ENCODE peak calls at places on chromosomes 11 and 22, in five cellular contexts. One of them, this sample, is unnamed.

GRCh38 chr11:69497221-69497787 is 15.8 kb downstream of the LINC01488 start:
- DNase-seq in retinal pigment epithelial cell: peak
- DNase-seq in progenitor cell of endocrine pancreas: peak
- DNase-seq in pancreas: peak
- DNase-seq in testis: peak
- DNase-seq in this sample: no peak

GRCh38 chr11:73019996-73020395 is 122.1 kb downstream of the FCHSD2 start:
- DNase-seq in progenitor cell of endocrine pancreas: no peak
- DNase-seq in testis: no peak
- DNase-seq in retinal pigment epithelial cell: no peak
- DNase-seq in pancreas: no peak
- DNase-seq in this sample: no peak

GRCh38 chr11:130699561-130699960 is 216.7 kb downstream of the SNX19 start:
- DNase-seq in progenitor cell of endocrine pancreas: no peak
- DNase-seq in testis: no peak
- DNase-seq in pancreas: no peak
- DNase-seq in retinal pigment epithelial cell: no peak
- DNase-seq in this sample: no peak

GRCh38 chr11:131254254-131254653 is 116.2 kb upstream of the NTM start:
- DNase-seq in pancreas: no peak
- DNase-seq in progenitor cell of endocrine pancreas: no peak
- DNase-seq in testis: no peak
- DNase-seq in retinal pigment epithelial cell: no peak
- DNase-seq in this sample: no peak

GRCh38 chr11:19379465-19379864 is 138.7 kb upstream of the E2F8 start:
- DNase-seq in pancreas: no peak
- DNase-seq in retinal pigment epithelial cell: no peak
- DNase-seq in progenitor cell of endocrine pancreas: no peak
- DNase-seq in testis: no peak
- DNase-seq in this sample: no peak

GRCh38 chr11:12677131-12677530 is 2.9 kb downstream of the TEAD1 start:
- DNase-seq in progenitor cell of endocrine pancreas: no peak
- DNase-seq in pancreas: no peak
- DNase-seq in testis: no peak
- DNase-seq in retinal pigment epithelial cell: no peak
- DNase-seq in this sample: no peak

GRCh38 chr11:86302092-86302793 is at the start of gene HIKESHI:
- DNase-seq in retinal pigment epithelial cell: peak
- DNase-seq in testis: peak
- DNase-seq in pancreas: peak
- DNase-seq in progenitor cell of endocrine pancreas: peak
- DNase-seq in this sample: peak

GRCh38 chr22:19641254-19641982 is 72.9 kb upstream of the SEPTIN5 start:
- DNase-seq in retinal pigment epithelial cell: no peak
- DNase-seq in testis: peak
- DNase-seq in pancreas: peak
- DNase-seq in progenitor cell of endocrine pancreas: peak
- DNase-seq in this sample: no peak

GRCh38 chr11:80096736-80097135 is 655.9 kb upstream of the TENM4 start:
- DNase-seq in pancreas: no peak
- DNase-seq in progenitor cell of endocrine pancreas: no peak
- DNase-seq in testis: no peak
- DNase-seq in retinal pigment epithelial cell: no peak
- DNase-seq in this sample: no peak

GRCh38 chr11:65215441-65216076 is 33.8 kb downstream of the CAPN1 start:
- DNase-seq in pancreas: peak
- DNase-seq in testis: no peak
- DNase-seq in progenitor cell of endocrine pancreas: no peak
- DNase-seq in retinal pigment epithelial cell: no peak
- DNase-seq in this sample: peak

GRCh38 chr11:48001438-48002021 is 21.2 kb downstream of the PTPRJ start:
- DNase-seq in testis: no peak
- DNase-seq in pancreas: no peak
- DNase-seq in progenitor cell of endocrine pancreas: no peak
- DNase-seq in retinal pigment epithelial cell: no peak
- DNase-seq in this sample: peak

GRCh38 chr11:119999220-119999619 is 138.7 kb downstream of the TRIM29 start:
- DNase-seq in retinal pigment epithelial cell: no peak
- DNase-seq in progenitor cell of endocrine pancreas: no peak
- DNase-seq in testis: no peak
- DNase-seq in pancreas: no peak
- DNase-seq in this sample: no peak

GRCh38 chr11:66085071-66085470 is 15.0 kb downstream of the PACS1 start:
- DNase-seq in progenitor cell of endocrine pancreas: no peak
- DNase-seq in retinal pigment epithelial cell: no peak
- DNase-seq in pancreas: no peak
- DNase-seq in testis: no peak
- DNase-seq in this sample: no peak

GRCh38 chr11:19935507-19935906 is 222.9 kb downstream of the NAV2 start:
- DNase-seq in retinal pigment epithelial cell: peak
- DNase-seq in progenitor cell of endocrine pancreas: no peak
- DNase-seq in pancreas: no peak
- DNase-seq in testis: no peak
- DNase-seq in this sample: no peak

GRCh38 chr22:40668611-40669390 is 10.5 kb upstream of the MCHR1 start:
- DNase-seq in testis: no peak
- DNase-seq in retinal pigment epithelial cell: no peak
- DNase-seq in pancreas: no peak
- DNase-seq in progenitor cell of endocrine pancreas: no peak
- DNase-seq in this sample: peak

GRCh38 chr22:46976130-46976529 is 213.7 kb downstream of the TBC1D22A start:
- DNase-seq in testis: no peak
- DNase-seq in retinal pigment epithelial cell: no peak
- DNase-seq in pancreas: no peak
- DNase-seq in progenitor cell of endocrine pancreas: no peak
- DNase-seq in this sample: no peak

GRCh38 chr11:67438121-67438902 is 830 bp upstream of the PTPRCAP start:
- DNase-seq in progenitor cell of endocrine pancreas: no peak
- DNase-seq in pancreas: peak
- DNase-seq in retinal pigment epithelial cell: no peak
- DNase-seq in testis: no peak
- DNase-seq in this sample: peak

GRCh38 chr11:33742249-33742851 is 6.1 kb upstream of the CD59 start:
- DNase-seq in retinal pigment epithelial cell: no peak
- DNase-seq in progenitor cell of endocrine pancreas: no peak
- DNase-seq in pancreas: no peak
- DNase-seq in testis: no peak
- DNase-seq in this sample: no peak

GRCh38 chr11:126477526-126478275 is 122.2 kb downstream of the ST3GAL4 start:
- DNase-seq in testis: no peak
- DNase-seq in pancreas: peak
- DNase-seq in retinal pigment epithelial cell: no peak
- DNase-seq in progenitor cell of endocrine pancreas: no peak
- DNase-seq in this sample: peak

GRCh38 chr11:61999141-61999975 is 31.9 kb upstream of the FTH1 start:
- DNase-seq in progenitor cell of endocrine pancreas: no peak
- DNase-seq in testis: no peak
- DNase-seq in pancreas: no peak
- DNase-seq in retinal pigment epithelial cell: no peak
- DNase-seq in this sample: no peak

GRCh38 chr22:17921871-17922821 is 102.2 kb downstream of the MICAL3 start:
- DNase-seq in pancreas: no peak
- DNase-seq in progenitor cell of endocrine pancreas: peak
- DNase-seq in retinal pigment epithelial cell: no peak
- DNase-seq in testis: no peak
- DNase-seq in this sample: no peak

GRCh38 chr11:134497586-134497985 is 85.5 kb upstream of the B3GAT1 start:
- DNase-seq in testis: no peak
- DNase-seq in retinal pigment epithelial cell: no peak
- DNase-seq in progenitor cell of endocrine pancreas: no peak
- DNase-seq in pancreas: peak
- DNase-seq in this sample: no peak

GRCh38 chr11:119483341-119483880 is 60.4 kb upstream of the THY1 start:
- DNase-seq in retinal pigment epithelial cell: no peak
- DNase-seq in pancreas: peak
- DNase-seq in testis: no peak
- DNase-seq in progenitor cell of endocrine pancreas: no peak
- DNase-seq in this sample: no peak

GRCh38 chr11:57426754-57427691 is at the start of gene SLC43A3:
- DNase-seq in testis: peak
- DNase-seq in retinal pigment epithelial cell: peak
- DNase-seq in progenitor cell of endocrine pancreas: peak
- DNase-seq in pancreas: peak
- DNase-seq in this sample: peak

GRCh38 chr11:130580372-130580771 is 131.9 kb downstream of the ADAMTS15 start:
- DNase-seq in pancreas: no peak
- DNase-seq in testis: peak
- DNase-seq in progenitor cell of endocrine pancreas: no peak
- DNase-seq in retinal pigment epithelial cell: no peak
- DNase-seq in this sample: no peak

GRCh38 chr22:50256936-50257440 is 4.5 kb downstream of the MAPK12 start:
- DNase-seq in progenitor cell of endocrine pancreas: no peak
- DNase-seq in retinal pigment epithelial cell: no peak
- DNase-seq in testis: no peak
- DNase-seq in pancreas: no peak
- DNase-seq in this sample: no peak

GRCh38 chr11:124865902-124866851 is 945 bp downstream of the ROBO3 start:
- DNase-seq in testis: peak
- DNase-seq in progenitor cell of endocrine pancreas: peak
- DNase-seq in retinal pigment epithelial cell: no peak
- DNase-seq in pancreas: peak
- DNase-seq in this sample: peak

GRCh38 chr22:40215266-40215665 is 37.5 kb downstream of the TNRC6B start:
- DNase-seq in progenitor cell of endocrine pancreas: no peak
- DNase-seq in testis: no peak
- DNase-seq in retinal pigment epithelial cell: no peak
- DNase-seq in pancreas: no peak
- DNase-seq in this sample: no peak

GRCh38 chr11:24239016-24239720 is 257.7 kb upstream of the LUZP2 start:
- DNase-seq in retinal pigment epithelial cell: peak
- DNase-seq in testis: no peak
- DNase-seq in progenitor cell of endocrine pancreas: no peak
- DNase-seq in pancreas: no peak
- DNase-seq in this sample: no peak

GRCh38 chr11:69170704-69171103 is 15.0 kb downstream of the SMIM38 start:
- DNase-seq in testis: no peak
- DNase-seq in progenitor cell of endocrine pancreas: no peak
- DNase-seq in pancreas: no peak
- DNase-seq in retinal pigment epithelial cell: no peak
- DNase-seq in this sample: no peak

DNA sequence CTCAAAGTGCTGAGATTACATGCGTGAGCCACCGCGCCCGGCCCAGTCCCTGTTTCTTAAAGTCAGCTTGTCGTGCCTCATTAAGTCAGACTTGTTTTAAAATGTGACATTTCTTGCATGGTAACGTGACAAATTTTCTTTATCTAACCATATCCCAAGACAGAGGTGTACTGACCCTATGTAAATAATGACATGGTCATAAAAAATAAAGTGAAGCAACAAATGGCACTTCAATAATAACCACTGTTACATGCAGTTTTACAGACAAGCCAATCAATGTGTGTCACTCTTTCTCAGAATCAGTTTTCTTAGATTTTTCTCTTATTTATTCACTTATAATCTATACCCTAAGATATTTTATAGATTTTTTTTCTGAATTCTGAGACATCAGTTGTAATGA is 26.5 kb upstream of the SIK2 start:
- DNase-seq in pancreas: no peak
- DNase-seq in progenitor cell of endocrine pancreas: no peak
- DNase-seq in testis: no peak
- DNase-seq in retinal pigment epithelial cell: no peak
- DNase-seq in this sample: no peak
- TF ChIP-seq CTCF in pancreas: no peak
- TF ChIP-seq CTCF in progenitor cell of endocrine pancreas: no peak
- TF ChIP-seq CTCF in testis: no peak
- TF ChIP-seq CTCF in retinal pigment epithelial cell: no peak
- TF ChIP-seq CTCF in this sample: no peak

GRCh38 chr22:29729161-29729560 is 9.4 kb downstream of the CABP7 start:
- DNase-seq in pancreas: no peak
- DNase-seq in progenitor cell of endocrine pancreas: no peak
- DNase-seq in retinal pigment epithelial cell: no peak
- DNase-seq in testis: no peak
- DNase-seq in this sample: no peak

GRCh38 chr22:29726104-29726503 is 6.3 kb downstream of the CABP7 start:
- DNase-seq in pancreas: no peak
- DNase-seq in testis: no peak
- DNase-seq in retinal pigment epithelial cell: no peak
- DNase-seq in progenitor cell of endocrine pancreas: no peak
- DNase-seq in this sample: no peak

GRCh38 chr22:29726512-29727247 is 6.9 kb downstream of the CABP7 start:
- DNase-seq in retinal pigment epithelial cell: peak
- DNase-seq in progenitor cell of endocrine pancreas: no peak
- DNase-seq in testis: no peak
- DNase-seq in pancreas: no peak
- DNase-seq in this sample: no peak

GRCh38 chr22:29724843-29725242 is 5.0 kb downstream of the CABP7 start:
- DNase-seq in pancreas: no peak
- DNase-seq in retinal pigment epithelial cell: no peak
- DNase-seq in progenitor cell of endocrine pancreas: no peak
- DNase-seq in testis: no peak
- DNase-seq in this sample: no peak

GRCh38 chr22:29727248-29727551 is 7.4 kb downstream of the CABP7 start:
- DNase-seq in testis: peak
- DNase-seq in progenitor cell of endocrine pancreas: no peak
- DNase-seq in pancreas: no peak
- DNase-seq in retinal pigment epithelial cell: no peak
- DNase-seq in this sample: peak
- TF ChIP-seq CTCF in testis: peak
- TF ChIP-seq CTCF in progenitor cell of endocrine pancreas: peak
- TF ChIP-seq CTCF in pancreas: no peak
- TF ChIP-seq CTCF in retinal pigment epithelial cell: peak
- TF ChIP-seq CTCF in this sample: no peak

GRCh38 chr22:36998620-36999351 is 20.5 kb downstream of the TST start:
- DNase-seq in testis: no peak
- DNase-seq in pancreas: no peak
- DNase-seq in progenitor cell of endocrine pancreas: no peak
- DNase-seq in retinal pigment epithelial cell: no peak
- DNase-seq in this sample: peak
- TF ChIP-seq CTCF in testis: no peak
- TF ChIP-seq CTCF in pancreas: no peak
- TF ChIP-seq CTCF in progenitor cell of endocrine pancreas: no peak
- TF ChIP-seq CTCF in retinal pigment epithelial cell: peak
- TF ChIP-seq CTCF in this sample: no peak

DNA sequence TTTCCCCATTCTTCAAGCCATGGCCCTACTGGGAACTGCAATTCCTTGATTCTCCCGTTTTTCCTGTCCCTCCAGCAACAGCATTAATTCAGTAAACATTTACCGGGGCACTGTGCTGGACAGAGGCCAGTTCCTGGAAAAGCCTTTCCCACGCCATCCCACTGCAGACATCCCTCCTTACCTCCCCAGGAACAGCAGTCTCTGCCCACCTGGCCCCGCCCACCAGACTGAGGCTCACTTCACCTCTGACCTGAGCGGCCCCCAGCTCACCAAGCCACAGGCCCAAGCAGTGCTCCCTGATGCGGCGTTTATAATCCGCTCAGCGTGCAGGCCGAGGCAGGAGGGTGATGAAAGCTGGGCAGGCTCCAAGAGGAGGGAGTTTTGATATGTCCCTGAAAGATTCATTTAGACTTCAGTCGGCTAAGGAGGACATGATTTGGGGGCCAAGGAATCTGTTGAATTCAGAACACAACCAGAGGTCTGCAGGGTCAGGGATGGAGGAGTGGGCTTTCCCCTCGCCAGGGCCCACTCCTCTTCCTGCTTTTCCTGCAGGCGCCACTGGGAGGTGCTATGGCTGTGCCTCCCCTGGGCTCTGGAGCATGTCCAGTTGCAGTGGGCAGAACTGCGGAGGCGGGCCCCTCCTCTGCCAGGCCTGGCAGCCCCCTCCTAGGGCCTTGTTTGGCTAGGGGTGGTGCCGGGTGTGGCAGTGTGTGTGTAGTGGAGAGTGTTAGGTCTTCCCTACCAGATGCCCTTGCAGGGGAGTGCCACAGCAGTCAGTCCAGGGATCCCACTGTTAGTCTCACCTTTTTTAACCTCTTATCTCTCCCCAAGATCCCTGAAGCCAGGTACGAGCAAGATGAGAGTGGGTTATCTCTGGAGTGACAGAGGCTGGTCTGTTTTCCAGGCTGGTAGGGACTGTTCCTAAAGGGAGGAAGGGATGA is 1.4 kb upstream of the TAGLN start:
- DNase-seq in pancreas: no peak
- DNase-seq in retinal pigment epithelial cell: no peak
- DNase-seq in progenitor cell of endocrine pancreas: no peak
- DNase-seq in testis: no peak
- DNase-seq in this sample: no peak
- TF ChIP-seq CTCF in pancreas: no peak
- TF ChIP-seq CTCF in retinal pigment epithelial cell: peak
- TF ChIP-seq CTCF in progenitor cell of endocrine pancreas: peak
- TF ChIP-seq CTCF in testis: no peak
- TF ChIP-seq CTCF in this sample: peak